ENCODE peak calls at places on chromosomes 16 and 17, in five cellular contexts. H is stomach, B is esophagus muscularis mucosa, M is K562, D is A549. S is an unnamed sample.

GRCh38 chr17:83124871-83125514 is 45.6 kb downstream of the METRNL start:
- DNase-seq in M (no peak), D (no peak), B (no peak), H (no peak), S (no peak)

GRCh38 chr16:89909777-89910716 is 8.6 kb upstream of the MC1R start:
- DNase-seq in M (peak; percentile 71), H (peak; percentile 77), B (no peak), D (peak; percentile 80), S (peak; percentile 64)

GRCh38 chr17:77535435-77535834 is 394.7 kb downstream of the SEC14L1 start:
- DNase-seq in B (no peak), M (no peak), D (no peak), H (peak; percentile 79), S (no peak)

GRCh38 chr17:34865696-34866095 is 95.6 kb downstream of the CCT6B start:
- DNase-seq in H (no peak), D (no peak), M (no peak), B (no peak), S (no peak)

GRCh38 chr17:5020502-5021023 is 14.7 kb downstream of the SLC52A1 start:
- DNase-seq in B (no peak), H (no peak), D (no peak), M (no peak), S (no peak)

GRCh38 chr16:31265329-31266245 is 5.8 kb downstream of the ITGAM start:
- DNase-seq in B (no peak), D (peak; percentile 95), H (peak; percentile 30), M (no peak), S (no peak)

GRCh38 chr16:78252757-78253156 is 153.3 kb downstream of the WWOX start:
- DNase-seq in D (no peak), B (no peak), H (no peak), M (no peak), S (no peak)

GRCh38 chr17:1203967-1204291 is 24.1 kb upstream of the ABR start:
- DNase-seq in B (no peak), H (no peak), M (no peak), D (peak; percentile 75), S (no peak)

GRCh38 chr16:23584186-23585076 is 11.7 kb downstream of the NDUFAB1 start:
- DNase-seq in M (no peak), H (no peak), B (no peak), D (no peak), S (no peak)

GRCh38 chr16:69105501-69106361 is at the start of gene HAS3:
- DNase-seq in B (no peak), H (peak; percentile 65), M (peak; percentile 83), D (peak; percentile 81), S (no peak)

GRCh38 chr17:79414520-79415065 is 196.3 kb downstream of the RBFOX3 start:
- DNase-seq in H (no peak), B (no peak), M (no peak), D (no peak), S (no peak)

GRCh38 chr17:17511971-17512858 is 16.0 kb upstream of the RASD1 start:
- DNase-seq in B (no peak), D (peak; percentile 54), M (peak; percentile 22), H (peak; percentile 52), S (no peak)

GRCh38 chr17:29577778-29578211 is 9.3 kb downstream of the TP53I13 start:
- DNase-seq in B (no peak), M (no peak), H (no peak), D (no peak), S (no peak)

GRCh38 chr17:15944720-15945492 is at the start of gene ADORA2B:
- DNase-seq in D (peak; percentile 91), H (peak; percentile 60), M (peak; percentile 95), B (no peak), S (no peak)
- TF ChIP-seq POLR2A in D (peak; percentile 48), H (no peak), M (peak; percentile 54), B (no peak), S (no peak)

GRCh38 chr16:4624015-4624826 is at the start of gene MGRN1:
- DNase-seq in B (peak; percentile 98), H (peak; percentile 95), M (peak; percentile 81), D (peak; percentile 96), S (peak; percentile 88)
- TF ChIP-seq EP300 in B (no peak), H (no peak), M (no peak), D (no peak), S (peak; percentile 85)

GRCh38 chr17:81711814-81712467 is at the start of gene SLC25A10:
- DNase-seq in H (peak; percentile 94), B (no peak), D (peak; percentile 89), M (peak; percentile 88), S (peak; percentile 44)
- TF ChIP-seq POLR2A in H (no peak), B (no peak), D (peak; percentile 36), M (no peak), S (peak; percentile 38)

GRCh38 chr16:56617212-56618085 is 8.1 kb upstream of the MT1E start:
- DNase-seq in M (no peak), H (peak; percentile 80), D (no peak), B (no peak), S (no peak)

GRCh38 chr16:56616608-56617211 is 8.3 kb downstream of the MT2A start:
- DNase-seq in H (no peak), B (no peak), D (no peak), M (no peak), S (no peak)

GRCh38 chr16:56613706-56614105 is 5.3 kb downstream of the MT2A start:
- DNase-seq in H (no peak), B (no peak), M (no peak), D (no peak), S (no peak)

GRCh38 chr16:56615353-56615752 is 7.0 kb downstream of the MT2A start:
- DNase-seq in H (no peak), D (no peak), B (no peak), M (no peak), S (no peak)

GRCh38 chr16:56614549-56614991 is 6.2 kb downstream of the MT2A start:
- DNase-seq in D (no peak), B (no peak), H (no peak), M (no peak), S (no peak)
- TF ChIP-seq EP300 in D (no peak), B (no peak), H (no peak), M (no peak), S (no peak)

GRCh38 chr16:85136213-85136704 is 24.0 kb upstream of the CIBAR2 start:
- DNase-seq in H (no peak), D (no peak), B (no peak), M (no peak), S (peak; percentile 61)

GRCh38 chr16:85134794-85135153 is 22.5 kb upstream of the CIBAR2 start:
- DNase-seq in M (peak; percentile 77), B (no peak), D (no peak), H (no peak), S (no peak)

GRCh38 chr16:85138073-85138824 is 26.0 kb upstream of the CIBAR2 start:
- DNase-seq in D (no peak), B (no peak), H (no peak), M (no peak), S (no peak)

GRCh38 chr16:85137323-85138072 is 25.2 kb upstream of the CIBAR2 start:
- DNase-seq in M (peak; percentile 73), D (no peak), H (peak; percentile 93), B (peak; percentile 97), S (peak; percentile 90)

GRCh38 chr16:85136705-85137322 is 24.5 kb upstream of the CIBAR2 start:
- DNase-seq in M (no peak), H (peak; percentile 31), B (no peak), D (no peak), S (no peak)
- TF ChIP-seq POLR2A in M (no peak), H (no peak), B (no peak), D (no peak), S (no peak)

GRCh38 chr16:66383551-66383950 is 17.1 kb downstream of the CDH5 start:
- DNase-seq in H (no peak), B (no peak), D (no peak), M (no peak), S (no peak)

GRCh38 chr16:66381585-66382170 is 15.2 kb downstream of the CDH5 start:
- DNase-seq in D (no peak), H (no peak), B (no peak), M (no peak), S (no peak)

GRCh38 chr16:66380421-66380820 is 13.9 kb downstream of the CDH5 start:
- DNase-seq in H (no peak), M (no peak), B (no peak), D (no peak), S (no peak)

GRCh38 chr16:66382966-66383299 is 16.4 kb downstream of the CDH5 start:
- DNase-seq in D (peak; percentile 58), B (no peak), M (no peak), H (no peak), S (no peak)

GRCh38 chr16:66382171-66382965 is 15.9 kb downstream of the CDH5 start:
- DNase-seq in D (peak; percentile 47), B (no peak), M (no peak), H (no peak), S (no peak)
- TF ChIP-seq EP300 in D (no peak), B (no peak), M (no peak), H (no peak), S (peak; percentile 44)

DNA sequence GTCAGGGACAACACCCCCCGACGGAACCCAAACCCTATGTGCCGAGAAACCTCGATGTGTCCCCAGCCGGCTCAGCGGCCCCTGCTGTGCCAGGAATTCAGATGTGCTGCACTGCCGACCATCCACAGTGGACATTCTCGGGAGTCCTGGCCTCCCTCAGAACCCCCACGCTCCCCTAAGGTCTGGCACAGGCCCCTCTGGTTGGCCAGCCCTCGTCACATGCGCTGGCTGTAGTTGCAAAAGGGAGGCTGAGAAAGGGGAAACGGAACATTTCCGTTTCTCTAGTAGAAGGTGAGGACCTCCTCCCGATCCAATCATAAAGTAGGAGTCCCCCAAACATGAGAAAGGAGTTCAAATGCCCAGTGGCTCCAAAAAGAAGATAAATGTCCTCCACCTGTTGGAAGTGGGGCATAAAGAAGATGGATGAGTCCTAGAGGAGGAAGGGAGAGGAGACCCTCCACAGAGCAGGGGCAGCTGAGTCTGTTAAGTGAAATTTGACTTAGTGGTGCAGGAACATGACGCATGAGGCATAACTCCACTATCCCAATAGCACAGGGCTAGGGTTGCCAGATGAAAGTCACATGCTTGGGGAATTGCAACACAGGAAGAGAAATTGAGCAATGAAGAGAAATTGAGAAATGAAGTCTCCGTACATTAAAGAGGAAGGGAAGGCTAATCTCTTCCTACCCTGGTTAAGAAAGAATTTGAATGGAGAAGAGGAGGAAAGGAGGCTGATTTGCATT is 49.3 kb upstream of the WSB1 start:
- DNase-seq in B (no peak), D (no peak), H (no peak), M (no peak), S (peak; percentile 96)
- TF ChIP-seq POLR2A in B (no peak), D (no peak), H (no peak), M (no peak), S (no peak)